ENCODE peak calls at places on chromosome 11, in nine cellular contexts. Y, H, Q, W, C, R, O, B and T are unnamed samples.

GRCh38 chr11:35250631-35251030 is 111.7 kb downstream of the CD44 start:
- DNase-seq in Y (no peak), H (no peak), Q (no peak), W (no peak), C (no peak), R (no peak), O (no peak), B (no peak), T (no peak)

GRCh38 chr11:945986-946385 is 20.3 kb downstream of the AP2A2 start:
- DNase-seq in Y (no peak), H (no peak), Q (no peak), W (no peak), C (no peak), R (no peak), O (no peak), B (no peak), T (no peak)

GRCh38 chr11:102138677-102139076 is 28.4 kb downstream of the YAP1 start:
- DNase-seq in Y (no peak), H (no peak), Q (no peak), W (peak; percentile 55), C (no peak), R (no peak), O (no peak), B (no peak), T (no peak)

GRCh38 chr11:69367211-69367964 is 73.4 kb downstream of the MYEOV start:
- DNase-seq in Y (no peak), H (no peak), Q (no peak), W (no peak), C (no peak), R (no peak), O (no peak), B (no peak), T (no peak)

GRCh38 chr11:56885182-56885581 is 103.5 kb upstream of the OR5AK2 start:
- DNase-seq in Y (peak; percentile 53), H (no peak), Q (no peak), W (no peak), C (peak; percentile 61), R (no peak), O (no peak), B (peak; percentile 64), T (no peak)

GRCh38 chr11:2750101-2750509 is 50.3 kb upstream of the KCNQ1OT1 start:
- DNase-seq in Y (no peak), H (no peak), Q (no peak), W (no peak), C (no peak), R (peak; percentile 39), O (peak; percentile 57), B (peak; percentile 46), T (no peak)

GRCh38 chr11:70580036-70580805 is 181.9 kb downstream of the CTTN start:
- DNase-seq in Y (no peak), H (no peak), Q (no peak), W (no peak), C (no peak), R (peak; percentile 47), O (peak; percentile 72), B (peak; percentile 54), T (peak; percentile 43)

GRCh38 chr11:47918882-47919495 is 61.4 kb upstream of the PTPRJ start:
- DNase-seq in Y (no peak), H (no peak), Q (no peak), W (peak; percentile 31), C (peak; percentile 35), R (no peak), O (peak; percentile 13), B (no peak), T (peak; percentile 72)

GRCh38 chr11:76501526-76501925 is 56.7 kb downstream of the EMSY start:
- DNase-seq in Y (no peak), H (no peak), Q (no peak), W (no peak), C (no peak), R (no peak), O (no peak), B (no peak), T (peak; percentile 58)

GRCh38 chr11:60377737-60378136 is 595 bp upstream of the MS4A7 start:
- DNase-seq in Y (peak; percentile 49), H (no peak), Q (no peak), W (no peak), C (peak; percentile 8), R (peak; percentile 54), O (no peak), B (peak; percentile 75), T (peak; percentile 46)

GRCh38 chr11:119509277-119509841 is 86.4 kb upstream of the THY1 start:
- DNase-seq in Y (no peak), H (no peak), Q (no peak), W (no peak), C (no peak), R (no peak), O (no peak), B (no peak), T (peak; percentile 91)

GRCh38 chr11:60936467-60937143 is 12.3 kb downstream of the TMEM132A start:
- DNase-seq in Y (no peak), H (no peak), Q (no peak), W (no peak), C (no peak), R (no peak), O (peak; percentile 71), B (peak; percentile 64), T (peak; percentile 80)

GRCh38 chr11:8913961-8914660 is 3.1 kb downstream of the AKIP1 start:
- DNase-seq in Y (peak; percentile 22), H (no peak), Q (peak; percentile 46), W (peak; percentile 42), C (peak; percentile 45), R (no peak), O (no peak), B (no peak), T (peak; percentile 86)

GRCh38 chr11:88352139-88352538 is 14.6 kb upstream of the CTSC start:
- DNase-seq in Y (no peak), H (no peak), Q (no peak), W (no peak), C (no peak), R (no peak), O (no peak), B (no peak), T (no peak)

GRCh38 chr11:47156951-47157350 is 19.7 kb downstream of the ARFGAP2 start:
- DNase-seq in Y (no peak), H (no peak), Q (no peak), W (no peak), C (no peak), R (no peak), O (peak; percentile 69), B (no peak), T (no peak)

GRCh38 chr11:117862019-117862725 is 14.3 kb downstream of the FXYD6 start:
- DNase-seq in Y (no peak), H (no peak), Q (no peak), W (no peak), C (no peak), R (peak; percentile 70), O (no peak), B (no peak), T (no peak)

GRCh38 chr11:73652046-73652730 is 5.8 kb downstream of the PLEKHB1 start:
- DNase-seq in Y (peak; percentile 14), H (peak; percentile 55), Q (no peak), W (no peak), C (no peak), R (no peak), O (no peak), B (peak; percentile 49), T (no peak)

GRCh38 chr11:45643585-45643984 is 21.8 kb downstream of the CHST1 start:
- DNase-seq in Y (no peak), H (no peak), Q (no peak), W (no peak), C (no peak), R (no peak), O (no peak), B (no peak), T (peak; percentile 4)

GRCh38 chr11:30406978-30407762 is 84.3 kb downstream of the ARL14EP start:
- DNase-seq in Y (no peak), H (no peak), Q (no peak), W (no peak), C (no peak), R (no peak), O (no peak), B (no peak), T (no peak)

GRCh38 chr11:14454861-14455632 is 44.6 kb downstream of the COPB1 start:
- DNase-seq in Y (no peak), H (no peak), Q (peak; percentile 19), W (peak; percentile 37), C (no peak), R (no peak), O (no peak), B (no peak), T (no peak)

GRCh38 chr11:75174781-75175370 is 24.0 kb downstream of the SLCO2B1 start:
- DNase-seq in Y (no peak), H (no peak), Q (peak; percentile 4), W (no peak), C (no peak), R (no peak), O (no peak), B (no peak), T (no peak)
- H3K27ac ChIP-seq in Y (peak overlapping the region; percentile 62), H (peak overlapping the region; percentile 64), Q (no peak overlapping the region), W (no peak overlapping the region), C (no peak overlapping the region), R (peak overlapping the region; percentile 36), O (no peak overlapping the region), B (peak overlapping the region; percentile 72), T (no peak overlapping the region)

GRCh38 chr11:128903248-128904041 is 12.3 kb downstream of the KCNJ5 start:
- DNase-seq in Y (peak; percentile 30), H (no peak), Q (no peak), W (peak; percentile 64), C (peak; percentile 14), R (no peak), O (no peak), B (peak; percentile 73), T (no peak)
- H3K27ac ChIP-seq in Y (no peak overlapping the region), H (peak overlapping the region; percentile 52), Q (no peak overlapping the region), W (peak overlapping the region; percentile 99), C (no peak overlapping the region), R (no peak overlapping the region), O (no peak overlapping the region), B (no peak overlapping the region), T (peak overlapping the region; percentile 38)

DNA sequence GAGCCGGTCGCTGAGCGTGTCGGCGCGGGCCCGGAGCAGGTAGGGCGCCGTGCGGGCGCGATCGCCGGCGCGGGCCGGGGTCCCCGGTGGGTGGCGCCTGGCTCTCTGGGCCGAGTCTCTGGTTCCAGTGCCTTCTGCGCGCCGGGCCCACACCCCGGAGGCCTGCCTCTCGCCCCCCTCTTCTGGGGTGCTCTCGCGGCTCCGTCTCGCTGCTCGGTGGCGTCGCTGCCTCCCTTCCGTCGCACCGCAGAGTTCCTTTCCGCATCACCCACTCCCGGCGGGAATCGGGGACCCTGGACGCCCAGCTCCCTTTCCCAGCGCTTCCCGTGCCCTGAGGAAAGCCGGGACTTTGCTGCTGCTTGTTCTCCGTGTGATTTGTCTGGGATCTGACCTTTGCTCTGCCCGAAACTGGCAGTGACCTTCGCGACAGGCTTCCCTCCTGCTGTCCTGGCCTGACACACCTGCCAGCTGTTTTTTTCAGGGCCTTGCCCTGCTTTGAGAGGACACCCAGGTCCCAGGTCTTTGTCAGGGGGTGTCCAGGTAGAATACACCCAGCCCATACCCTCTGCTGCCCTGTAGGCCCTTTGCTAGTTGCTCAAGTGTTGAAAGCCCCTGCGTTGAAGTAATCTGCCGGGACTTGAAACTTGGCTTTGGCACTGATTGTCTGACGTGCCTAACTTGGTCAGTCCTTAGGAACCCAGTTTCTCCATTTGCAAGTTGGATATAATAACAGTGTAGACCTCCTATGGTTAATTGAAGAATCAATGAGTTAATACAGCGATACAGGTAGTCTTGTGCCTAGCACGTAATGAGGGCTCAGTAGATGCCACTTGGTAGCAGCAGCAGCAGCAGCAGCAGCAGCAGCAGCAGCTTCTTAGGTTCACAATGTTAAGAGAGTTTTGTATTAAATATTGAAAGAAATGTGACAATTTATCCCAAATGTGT is 791 bp downstream of the FDX1 start:
- DNase-seq in Y (peak; percentile 61), H (peak; percentile 42), Q (peak; percentile 51), W (no peak), C (peak; percentile 67), R (no peak), O (peak; percentile 83), B (peak; percentile 82), T (peak; percentile 71)
- H3K27ac ChIP-seq in Y (peak overlapping the region; percentile 93), H (peak overlapping the region; percentile 80), Q (peak overlapping the region; percentile 72), W (peak overlapping the region; percentile 85), C (peak overlapping the region; percentile 88), R (peak overlapping the region; percentile 92), O (peak overlapping the region; percentile 38), B (peak overlapping the region; percentile 94), T (peak overlapping the region; percentile 88)

GRCh38 chr11:128457874-128458273 is 129.5 kb downstream of the ETS1 start:
- DNase-seq in Y (no peak), H (no peak), Q (no peak), W (no peak), C (no peak), R (no peak), O (no peak), B (no peak), T (peak; percentile 22)
- H3K27ac ChIP-seq in Y (peak overlapping the region; percentile 25), H (no peak overlapping the region), Q (no peak overlapping the region), W (no peak overlapping the region), C (no peak overlapping the region), R (no peak overlapping the region), O (no peak overlapping the region), B (no peak overlapping the region), T (peak overlapping the region; percentile 80)